ENCODE peak calls at places on chromosome 2, in five cellular contexts. W is pancreas, R is keratinocyte, A is neural crest cell, D is hepatocyte. X is an unnamed sample.

GRCh38 chr2:28292491-28292890 is 100.2 kb upstream of the FOSL2 start:
- DNase-seq in W (no peak), R (no peak), A (no peak), D (no peak), X (no peak)

GRCh38 chr2:43370146-43370545 is 143.7 kb upstream of the ZFP36L2 start:
- DNase-seq in W (no peak), R (no peak), A (no peak), D (no peak), X (no peak)

GRCh38 chr2:164976301-164976700 is 21.0 kb upstream of the SLC38A11 start:
- DNase-seq in W (no peak), R (no peak), A (no peak), D (no peak), X (no peak)

GRCh38 chr2:184336688-184337087 is 261.6 kb upstream of the ZNF804A start:
- DNase-seq in W (no peak), R (no peak), A (no peak), D (no peak), X (no peak)

GRCh38 chr2:32278476-32278853 is 761 bp downstream of the YIPF4 start:
- DNase-seq in W (no peak), R (no peak), A (no peak), D (no peak), X (no peak)

GRCh38 chr2:22497064-22497463 is 887.9 kb upstream of the KLHL29 start:
- DNase-seq in W (no peak), R (no peak), A (no peak), D (no peak), X (no peak)

GRCh38 chr2:69309336-69310048 is 77.5 kb downstream of the GFPT1 start:
- DNase-seq in W (no peak), R (no peak), A (no peak), D (peak; percentile 65), X (no peak)

GRCh38 chr2:241514545-241514944 is 6.2 kb upstream of the STK25 start:
- DNase-seq in W (no peak), R (no peak), A (no peak), D (no peak), X (no peak)

GRCh38 chr2:42846932-42847595 is 54.7 kb upstream of the HAAO start:
- DNase-seq in W (no peak), R (no peak), A (no peak), D (no peak), X (no peak)

GRCh38 chr2:160694631-160695030 is 201.0 kb upstream of the RBMS1 start:
- DNase-seq in W (no peak), R (no peak), A (no peak), D (no peak), X (no peak)

GRCh38 chr2:155382781-155383180 is 684.3 kb downstream of the KCNJ3 start:
- DNase-seq in W (no peak), R (no peak), A (no peak), D (peak; percentile 5), X (no peak)

GRCh38 chr2:25615920-25616319 is 57.5 kb downstream of the DTNB start:
- DNase-seq in W (no peak), R (no peak), A (no peak), D (no peak), X (no peak)

GRCh38 chr2:26412091-26412673 is 10.5 kb downstream of the DRC1 start:
- DNase-seq in W (no peak), R (no peak), A (no peak), D (no peak), X (no peak)

GRCh38 chr2:163474319-163474744 is 261.5 kb downstream of the FIGN start:
- DNase-seq in W (no peak), R (no peak), A (no peak), D (no peak), X (no peak)

GRCh38 chr2:163475815-163476214 is 260.0 kb downstream of the FIGN start:
- DNase-seq in W (no peak), R (no peak), A (no peak), D (no peak), X (no peak)

GRCh38 chr2:163467206-163467605 is 268.6 kb downstream of the FIGN start:
- DNase-seq in W (no peak), R (no peak), A (no peak), D (no peak), X (no peak)

GRCh38 chr2:163469561-163469962 is 266.2 kb downstream of the FIGN start:
- DNase-seq in W (no peak), R (no peak), A (no peak), D (no peak), X (no peak)

GRCh38 chr2:163471947-163472346 is 263.9 kb downstream of the FIGN start:
- DNase-seq in W (no peak), R (no peak), A (no peak), D (peak; percentile 12), X (no peak)
- TF ChIP-seq CTCF in W (no peak), R (peak; percentile 55), A (peak; percentile 47), D (peak; percentile 39), X (no peak)

GRCh38 chr2:169363570-169364150 is 1.3 kb upstream of the LRP2 start:
- DNase-seq in W (peak; percentile 65), R (no peak), A (peak; percentile 32), D (peak; percentile 62), X (peak; percentile 23)
- TF ChIP-seq CTCF in W (no peak), R (no peak), A (no peak), D (no peak), X (no peak)

GRCh38 chr2:128314026-128314347 is 4.7 kb downstream of the HS6ST1 start:
- DNase-seq in W (no peak), R (no peak), A (no peak), D (no peak), X (no peak)

GRCh38 chr2:128312411-128312810 is 6.3 kb downstream of the HS6ST1 start:
- DNase-seq in W (no peak), R (no peak), A (no peak), D (no peak), X (no peak)

GRCh38 chr2:128314348-128315121 is 4.1 kb downstream of the HS6ST1 start:
- DNase-seq in W (peak; percentile 58), R (no peak), A (no peak), D (peak; percentile 3), X (peak; percentile 12)

GRCh38 chr2:128311755-128312341 is 6.8 kb downstream of the HS6ST1 start:
- DNase-seq in W (no peak), R (no peak), A (no peak), D (no peak), X (peak; percentile 10)

DNA sequence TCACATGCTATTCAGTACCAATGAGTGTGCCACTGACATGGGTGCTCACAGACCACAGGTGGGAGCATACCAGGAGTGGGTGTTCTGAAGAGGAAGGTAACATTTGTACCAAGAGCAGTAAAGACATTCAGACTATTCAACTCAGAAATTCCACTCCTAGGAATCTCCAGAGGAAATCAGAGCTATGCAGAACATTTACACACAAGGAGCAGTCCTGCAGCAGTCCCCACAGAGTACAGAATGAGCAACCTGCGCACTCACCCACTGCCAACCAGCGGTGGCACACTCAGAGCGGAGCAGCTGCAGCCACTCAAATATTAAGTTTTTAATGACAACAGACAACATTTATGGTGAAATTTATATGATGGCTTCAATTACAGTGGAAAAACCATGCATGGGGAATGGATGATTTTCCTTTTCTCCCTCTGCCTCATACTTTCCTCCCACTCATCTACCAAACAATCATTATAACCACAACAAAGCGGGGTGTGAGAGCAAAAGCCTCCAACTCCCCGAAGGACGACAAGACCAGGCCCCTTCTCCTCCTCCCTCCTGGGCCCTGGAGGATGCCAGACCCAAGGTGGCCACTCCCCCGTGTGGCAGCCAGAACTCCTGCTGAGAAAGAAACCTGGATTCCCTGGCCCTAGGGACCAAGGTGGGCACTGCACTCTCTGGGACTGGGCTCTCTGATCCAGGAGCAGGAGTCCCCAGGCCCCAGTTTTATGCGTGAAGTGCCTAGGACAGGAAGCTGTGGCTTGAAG is 5.4 kb downstream of the HS6ST1 start:
- DNase-seq in W (no peak), R (no peak), A (no peak), D (peak; percentile 44), X (peak; percentile 41)
- TF ChIP-seq CTCF in W (no peak), R (no peak), A (peak; percentile 53), D (peak; percentile 28), X (peak; percentile 41)

GRCh38 chr2:221372156-221372870 is 199.8 kb downstream of the EPHA4 start:
- DNase-seq in W (no peak), R (no peak), A (peak; percentile 10), D (no peak), X (no peak)
- TF ChIP-seq CTCF in W (no peak), R (no peak), A (peak; percentile 52), D (peak; percentile 29), X (peak; percentile 28)